ENCODE peak calls at places on chromosomes 2 and 18, in five cellular contexts. T, S, X, D and B are unnamed samples.

GRCh38 chr2:215529271-215529670 is 93.4 kb upstream of the FN1 start:
- DNase-seq in T (no peak), S (no peak), X (no peak), D (no peak), B (no peak)

GRCh38 chr2:26557244-26557925 is 79.5 kb upstream of the OTOF start:
- DNase-seq in T (no peak), S (no peak), X (no peak), D (no peak), B (no peak)

GRCh38 chr2:98697651-98698337 is 33.1 kb downstream of the MGAT4A start:
- DNase-seq in T (no peak), S (no peak), X (no peak), D (no peak), B (no peak)

GRCh38 chr2:120823551-120823950 is 87.9 kb downstream of the GLI2 start:
- DNase-seq in T (no peak), S (no peak), X (no peak), D (no peak), B (no peak)

GRCh38 chr2:133266926-133267590 is 301.2 kb downstream of the NCKAP5 start:
- DNase-seq in T (peak), S (no peak), X (no peak), D (no peak), B (no peak)

GRCh38 chr2:45505138-45505537 is 105.9 kb downstream of the SRBD1 start:
- DNase-seq in T (no peak), S (no peak), X (no peak), D (no peak), B (no peak)

GRCh38 chr2:168180483-168180882 is 66.9 kb downstream of the STK39 start:
- DNase-seq in T (no peak), S (no peak), X (no peak), D (no peak), B (no peak)

GRCh38 chr2:6580982-6581381 is 284.7 kb downstream of the CMPK2 start:
- DNase-seq in T (no peak), S (peak), X (no peak), D (no peak), B (no peak)

GRCh38 chr2:68662466-68662865 is 19.1 kb downstream of the PROKR1 start:
- DNase-seq in T (no peak), S (no peak), X (no peak), D (no peak), B (no peak)

GRCh38 chr2:196171946-196172345 is 568 bp upstream of the STK17B start:
- DNase-seq in T (no peak), S (no peak), X (no peak), D (no peak), B (no peak)

GRCh38 chr18:32040936-32041335 is 22.3 kb downstream of the RNF125 start:
- DNase-seq in T (no peak), S (no peak), X (no peak), D (peak), B (no peak)

GRCh38 chr18:13452448-13452811 is 233.9 kb downstream of the LDLRAD4 start:
- DNase-seq in T (peak), S (peak), X (no peak), D (no peak), B (no peak)

GRCh38 chr2:208125242-208125641 is 918 bp upstream of the CRYGD start:
- DNase-seq in T (no peak), S (no peak), X (no peak), D (no peak), B (no peak)

GRCh38 chr2:186862869-186863709 is 14.1 kb upstream of the ZSWIM2 start:
- DNase-seq in T (peak), S (no peak), X (no peak), D (no peak), B (no peak)

GRCh38 chr2:43824512-43824911 is 14.1 kb downstream of the ABCG5 start:
- DNase-seq in T (no peak), S (no peak), X (no peak), D (no peak), B (no peak)

GRCh38 chr2:30561349-30561748 is 114.3 kb downstream of the LCLAT1 start:
- DNase-seq in T (no peak), S (no peak), X (no peak), D (no peak), B (no peak)

GRCh38 chr2:198930170-198930569 is 527.6 kb downstream of the SATB2 start:
- DNase-seq in T (no peak), S (no peak), X (no peak), D (no peak), B (no peak)

GRCh38 chr2:217510790-217511291 is 492.0 kb downstream of the TNS1 start:
- DNase-seq in T (peak), S (peak), X (peak), D (peak), B (peak)

GRCh38 chr2:54957321-54957999 is 92.8 kb downstream of the RTN4 start:
- DNase-seq in T (no peak), S (no peak), X (no peak), D (no peak), B (no peak)

GRCh38 chr18:77815666-77816338 is 566.2 kb downstream of the GALR1 start:
- DNase-seq in T (no peak), S (no peak), X (no peak), D (no peak), B (no peak)

GRCh38 chr2:216698895-216699294 is 3.5 kb upstream of the IGFBP5 start:
- DNase-seq in T (peak), S (no peak), X (no peak), D (no peak), B (no peak)

GRCh38 chr18:415627-416612 is 84.6 kb downstream of the COLEC12 start:
- DNase-seq in T (no peak), S (no peak), X (no peak), D (no peak), B (no peak)

GRCh38 chr2:98598781-98599428 is 9.4 kb downstream of the COA5 start:
- DNase-seq in T (no peak), S (peak), X (no peak), D (no peak), B (no peak)

GRCh38 chr2:102033028-102033749 is 41.4 kb downstream of the IL1R2 start:
- DNase-seq in T (no peak), S (peak), X (no peak), D (no peak), B (no peak)

GRCh38 chr2:105042189-105042588 is 4.3 kb downstream of the MRPS9 start:
- DNase-seq in T (no peak), S (no peak), X (peak), D (no peak), B (no peak)

GRCh38 chr2:107740300-107740699 is 86.4 kb upstream of the RGPD4 start:
- DNase-seq in T (no peak), S (no peak), X (no peak), D (no peak), B (no peak)

GRCh38 chr2:24825883-24826800 is 32.9 kb downstream of the CENPO start:
- DNase-seq in T (no peak), S (no peak), X (no peak), D (no peak), B (no peak)

GRCh38 chr2:58925676-58926081 is 684.6 kb upstream of the FANCL start:
- DNase-seq in T (no peak), S (no peak), X (no peak), D (no peak), B (no peak)

GRCh38 chr2:71897145-71897495 is 250.5 kb downstream of the CYP26B1 start:
- DNase-seq in T (no peak), S (no peak), X (no peak), D (no peak), B (peak)

GRCh38 chr2:23287250-23287704 is 97.7 kb upstream of the KLHL29 start:
- DNase-seq in T (no peak), S (no peak), X (no peak), D (no peak), B (peak)